ENCODE peak calls at places on chromosomes 5 and 9, in five cellular contexts. X, B, L, M and C are unnamed samples.
A peak's percentile ranks its signal among the peaks of the same experiment; 100 is the strongest.

GRCh38 chr5:178431063-178431776 is 159.0 kb downstream of the COL23A1 start:
- DNase-seq in X (no peak), B (no peak), L (no peak), M (no peak), C (no peak)

GRCh38 chr5:9562101-9562500 is 16.2 kb upstream of the SEMA5A start:
- DNase-seq in X (no peak), B (peak; percentile 6), L (no peak), M (no peak), C (no peak)

GRCh38 chr5:195401-196160 is 4.3 kb downstream of the LRRC14B start:
- DNase-seq in X (no peak), B (no peak), L (no peak), M (no peak), C (no peak)

GRCh38 chr5:107248065-107248695 is 422.6 kb downstream of the EFNA5 start:
- DNase-seq in X (no peak), B (peak; percentile 25), L (peak; percentile 14), M (peak; percentile 21), C (peak; percentile 16)

GRCh38 chr9:133485531-133486260 is 6.8 kb upstream of the SLC2A6 start:
- DNase-seq in X (no peak), B (no peak), L (no peak), M (no peak), C (no peak)

GRCh38 chr5:14775857-14776256 is 95.7 kb downstream of the ANKH start:
- DNase-seq in X (no peak), B (peak; percentile 80), L (peak; percentile 30), M (no peak), C (no peak)

GRCh38 chr5:73451218-73452130 is 2.9 kb upstream of the FOXD1 start:
- DNase-seq in X (peak; percentile 42), B (peak; percentile 56), L (peak; percentile 69), M (no peak), C (peak; percentile 68)

GRCh38 chr5:141609044-141609443 is 9.8 kb downstream of the DIAPH1 start:
- DNase-seq in X (no peak), B (no peak), L (no peak), M (no peak), C (no peak)

GRCh38 chr9:109922617-109923260 is 142.7 kb downstream of the PALM2AKAP2 start:
- DNase-seq in X (no peak), B (no peak), L (no peak), M (no peak), C (no peak)

GRCh38 chr5:74206571-74207550 is 433.7 kb downstream of the ENC1 start:
- DNase-seq in X (no peak), B (peak; percentile 89), L (peak; percentile 65), M (peak; percentile 28), C (no peak)

GRCh38 chr9:926976-927375 is 49.5 kb upstream of the DMRT3 start:
- DNase-seq in X (no peak), B (no peak), L (no peak), M (no peak), C (no peak)

GRCh38 chr9:112648624-112649023 is 69.3 kb downstream of the INIP start:
- DNase-seq in X (no peak), B (no peak), L (no peak), M (no peak), C (no peak)

GRCh38 chr9:128098017-128098935 is 29.3 kb downstream of the PTGES2 start:
- DNase-seq in X (peak; percentile 46), B (peak; percentile 98), L (peak; percentile 82), M (peak; percentile 91), C (no peak)

GRCh38 chr5:152505442-152506042 is 100.5 kb upstream of the NMUR2 start:
- DNase-seq in X (no peak), B (peak; percentile 33), L (no peak), M (no peak), C (no peak)

GRCh38 chr9:132733133-132733815 is 63.0 kb downstream of the GTF3C4 start:
- DNase-seq in X (no peak), B (peak; percentile 10), L (no peak), M (no peak), C (no peak)

GRCh38 chr5:63262191-63262981 is 683.8 kb downstream of the LRRC70 start:
- DNase-seq in X (no peak), B (peak; percentile 46), L (no peak), M (no peak), C (no peak)

GRCh38 chr5:79511945-79512493 is 1.9 kb downstream of the HOMER1 start:
- DNase-seq in X (no peak), B (no peak), L (no peak), M (no peak), C (no peak)

GRCh38 chr9:13324988-13325387 is 45.5 kb upstream of the MPDZ start:
- DNase-seq in X (no peak), B (peak; percentile 44), L (no peak), M (no peak), C (no peak)

GRCh38 chr5:38718874-38719391 is 126.9 kb upstream of the OSMR start:
- DNase-seq in X (no peak), B (no peak), L (no peak), M (no peak), C (no peak)

GRCh38 chr5:141604318-141604717 is 14.5 kb downstream of the DIAPH1 start:
- DNase-seq in X (peak; percentile 4), B (peak; percentile 90), L (no peak), M (no peak), C (no peak)

GRCh38 chr5:177389368-177390169 is 5.3 kb downstream of the SLC34A1 start:
- DNase-seq in X (peak; percentile 70), B (peak; percentile 93), L (no peak), M (peak; percentile 64), C (peak; percentile 31)

GRCh38 chr9:79353856-79354520 is 217.8 kb upstream of the TLE4 start:
- DNase-seq in X (no peak), B (peak; percentile 92), L (no peak), M (no peak), C (no peak)

GRCh38 chr9:107172160-107172978 is 110.7 kb upstream of the RAD23B start:
- DNase-seq in X (peak; percentile 5), B (peak; percentile 58), L (peak; percentile 60), M (peak; percentile 62), C (no peak)

GRCh38 chr5:8522635-8523034 is 653.7 kb downstream of the MTRR start:
- DNase-seq in X (no peak), B (no peak), L (no peak), M (no peak), C (no peak)

GRCh38 chr5:107668933-107669542 is 1.7 kb downstream of the EFNA5 start:
- DNase-seq in X (no peak), B (no peak), L (no peak), M (no peak), C (no peak)

GRCh38 chr5:87966213-87966612 is 302.4 kb downstream of the TMEM161B start:
- DNase-seq in X (no peak), B (no peak), L (no peak), M (no peak), C (no peak)

GRCh38 chr9:21801683-21802417 is 586 bp upstream of the MTAP start:
- DNase-seq in X (no peak), B (peak; percentile 88), L (peak; percentile 75), M (peak; percentile 52), C (no peak)

GRCh38 chr9:14314929-14315753 is 1.2 kb upstream of the NFIB start:
- DNase-seq in X (peak; percentile 11), B (peak; percentile 90), L (peak; percentile 98), M (no peak), C (peak; percentile 24)

GRCh38 chr5:171965740-171966139 is 40.7 kb downstream of the FBXW11 start:
- DNase-seq in X (no peak), B (no peak), L (no peak), M (no peak), C (no peak)

GRCh38 chr5:170622933-170623332 is 119.1 kb downstream of the KCNIP1 start:
- DNase-seq in X (no peak), B (no peak), L (no peak), M (no peak), C (no peak)

GRCh38 chr9:92661761-92662160 is 8.2 kb downstream of the IPPK start:
- DNase-seq in X (no peak), B (no peak), L (no peak), M (no peak), C (no peak)